ENCODE peak calls at places on chromosomes 2 and 18, in nine cellular contexts. One of them, this sample, is unnamed.

GRCh38 chr2:162153608-162154224 is 1.7 kb upstream of the GCG start:
- DNase-seq in Calu3: peak; percentile 77
- DNase-seq in fibroblast of mammary gland: peak; percentile 65
- DNase-seq in fibroblast of pulmonary artery: peak; percentile 65
- DNase-seq in GM10248: peak; percentile 36
- DNase-seq in Panc1: peak; percentile 46
- DNase-seq in IMR-90: peak; percentile 49
- DNase-seq in stomach: peak; percentile 62
- DNase-seq in WTC11: peak; percentile 65
- DNase-seq in this sample: peak; percentile 70

GRCh38 chr2:1972428-1972827 is 228.1 kb upstream of the PXDN start:
- DNase-seq in Calu3: no peak
- DNase-seq in fibroblast of mammary gland: peak; percentile 15
- DNase-seq in fibroblast of pulmonary artery: peak; percentile 60
- DNase-seq in GM10248: no peak
- DNase-seq in Panc1: no peak
- DNase-seq in IMR-90: no peak
- DNase-seq in stomach: no peak
- DNase-seq in WTC11: no peak
- DNase-seq in this sample: no peak

GRCh38 chr2:181805228-181806038 is 86.1 kb upstream of the ITPRID2 start:
- DNase-seq in Calu3: no peak
- DNase-seq in fibroblast of mammary gland: peak; percentile 86
- DNase-seq in fibroblast of pulmonary artery: peak; percentile 63
- DNase-seq in GM10248: no peak
- DNase-seq in Panc1: no peak
- DNase-seq in IMR-90: peak; percentile 74
- DNase-seq in stomach: no peak
- DNase-seq in WTC11: no peak
- DNase-seq in this sample: no peak

GRCh38 chr2:4258563-4258962 is 555.2 kb downstream of the DCDC2C start:
- DNase-seq in Calu3: no peak
- DNase-seq in fibroblast of mammary gland: no peak
- DNase-seq in fibroblast of pulmonary artery: peak; percentile 0
- DNase-seq in GM10248: no peak
- DNase-seq in Panc1: no peak
- DNase-seq in IMR-90: no peak
- DNase-seq in stomach: no peak
- DNase-seq in WTC11: no peak
- DNase-seq in this sample: no peak

GRCh38 chr2:221444106-221444505 is 128.0 kb downstream of the EPHA4 start:
- DNase-seq in Calu3: peak; percentile 4
- DNase-seq in fibroblast of mammary gland: peak; percentile 63
- DNase-seq in fibroblast of pulmonary artery: peak; percentile 71
- DNase-seq in GM10248: no peak
- DNase-seq in Panc1: no peak
- DNase-seq in IMR-90: peak; percentile 85
- DNase-seq in stomach: no peak
- DNase-seq in WTC11: no peak
- DNase-seq in this sample: no peak

GRCh38 chr2:173205375-173205774 is 129.7 kb downstream of the MAP3K20 start:
- DNase-seq in Calu3: no peak
- DNase-seq in fibroblast of mammary gland: peak; percentile 96
- DNase-seq in fibroblast of pulmonary artery: peak; percentile 94
- DNase-seq in GM10248: no peak
- DNase-seq in Panc1: no peak
- DNase-seq in IMR-90: peak; percentile 28
- DNase-seq in stomach: peak; percentile 32
- DNase-seq in WTC11: no peak
- DNase-seq in this sample: no peak

GRCh38 chr2:8303322-8303832 is 378.5 kb upstream of the ID2 start:
- DNase-seq in Calu3: no peak
- DNase-seq in fibroblast of mammary gland: no peak
- DNase-seq in fibroblast of pulmonary artery: no peak
- DNase-seq in GM10248: peak; percentile 78
- DNase-seq in Panc1: no peak
- DNase-seq in IMR-90: no peak
- DNase-seq in stomach: peak; percentile 60
- DNase-seq in WTC11: peak; percentile 19
- DNase-seq in this sample: peak; percentile 98

GRCh38 chr18:79612291-79613108 is 67.1 kb upstream of the CTDP1 start:
- DNase-seq in Calu3: no peak
- DNase-seq in fibroblast of mammary gland: no peak
- DNase-seq in fibroblast of pulmonary artery: no peak
- DNase-seq in GM10248: no peak
- DNase-seq in Panc1: no peak
- DNase-seq in IMR-90: no peak
- DNase-seq in stomach: no peak
- DNase-seq in WTC11: no peak
- DNase-seq in this sample: no peak

GRCh38 chr18:3585656-3586509 is 135.9 kb downstream of the TGIF1 start:
- DNase-seq in Calu3: peak; percentile 91
- DNase-seq in fibroblast of mammary gland: peak; percentile 89
- DNase-seq in fibroblast of pulmonary artery: peak; percentile 90
- DNase-seq in GM10248: peak; percentile 61
- DNase-seq in Panc1: peak; percentile 53
- DNase-seq in IMR-90: peak; percentile 78
- DNase-seq in stomach: peak; percentile 88
- DNase-seq in WTC11: peak; percentile 90
- DNase-seq in this sample: peak; percentile 71

GRCh38 chr18:64405161-64405560 is 256.3 kb upstream of the LINC00305 start:
- DNase-seq in Calu3: no peak
- DNase-seq in fibroblast of mammary gland: no peak
- DNase-seq in fibroblast of pulmonary artery: peak; percentile 53
- DNase-seq in GM10248: no peak
- DNase-seq in Panc1: no peak
- DNase-seq in IMR-90: peak; percentile 16
- DNase-seq in stomach: no peak
- DNase-seq in WTC11: no peak
- DNase-seq in this sample: no peak

GRCh38 chr2:11998218-11998617 is 251.8 kb downstream of the LPIN1 start:
- DNase-seq in Calu3: no peak
- DNase-seq in fibroblast of mammary gland: no peak
- DNase-seq in fibroblast of pulmonary artery: peak; percentile 38
- DNase-seq in GM10248: no peak
- DNase-seq in Panc1: no peak
- DNase-seq in IMR-90: peak; percentile 61
- DNase-seq in stomach: no peak
- DNase-seq in WTC11: no peak
- DNase-seq in this sample: peak; percentile 80

GRCh38 chr2:74425523-74425922 is 4.0 kb downstream of the WDR54 start:
- DNase-seq in Calu3: no peak
- DNase-seq in fibroblast of mammary gland: no peak
- DNase-seq in fibroblast of pulmonary artery: no peak
- DNase-seq in GM10248: no peak
- DNase-seq in Panc1: no peak
- DNase-seq in IMR-90: no peak
- DNase-seq in stomach: no peak
- DNase-seq in WTC11: no peak
- DNase-seq in this sample: no peak

GRCh38 chr2:205776139-205776538 is 93.8 kb downstream of the NRP2 start:
- DNase-seq in Calu3: peak; percentile 76
- DNase-seq in fibroblast of mammary gland: peak; percentile 48
- DNase-seq in fibroblast of pulmonary artery: peak; percentile 46
- DNase-seq in GM10248: peak; percentile 57
- DNase-seq in Panc1: peak; percentile 2
- DNase-seq in IMR-90: no peak
- DNase-seq in stomach: peak; percentile 43
- DNase-seq in WTC11: peak; percentile 95
- DNase-seq in this sample: peak; percentile 64

GRCh38 chr2:224357098-224357901 is 44.6 kb downstream of the FAM124B start:
- DNase-seq in Calu3: peak; percentile 72
- DNase-seq in fibroblast of mammary gland: peak; percentile 66
- DNase-seq in fibroblast of pulmonary artery: peak; percentile 79
- DNase-seq in GM10248: peak; percentile 74
- DNase-seq in Panc1: peak; percentile 69
- DNase-seq in IMR-90: peak; percentile 60
- DNase-seq in stomach: peak; percentile 49
- DNase-seq in WTC11: peak; percentile 40
- DNase-seq in this sample: peak; percentile 76

GRCh38 chr2:44954306-44954901 is 12.9 kb downstream of the SIX3 start:
- DNase-seq in Calu3: no peak
- DNase-seq in fibroblast of mammary gland: no peak
- DNase-seq in fibroblast of pulmonary artery: no peak
- DNase-seq in GM10248: no peak
- DNase-seq in Panc1: no peak
- DNase-seq in IMR-90: no peak
- DNase-seq in stomach: no peak
- DNase-seq in WTC11: no peak
- DNase-seq in this sample: no peak

GRCh38 chr2:66691199-66691975 is 256.5 kb downstream of the MEIS1 start:
- DNase-seq in Calu3: no peak
- DNase-seq in fibroblast of mammary gland: peak; percentile 42
- DNase-seq in fibroblast of pulmonary artery: no peak
- DNase-seq in GM10248: no peak
- DNase-seq in Panc1: no peak
- DNase-seq in IMR-90: peak; percentile 14
- DNase-seq in stomach: no peak
- DNase-seq in WTC11: no peak
- DNase-seq in this sample: no peak

GRCh38 chr2:192072261-192072660 is 122.5 kb downstream of the TMEFF2 start:
- DNase-seq in Calu3: no peak
- DNase-seq in fibroblast of mammary gland: no peak
- DNase-seq in fibroblast of pulmonary artery: no peak
- DNase-seq in GM10248: no peak
- DNase-seq in Panc1: no peak
- DNase-seq in IMR-90: no peak
- DNase-seq in stomach: no peak
- DNase-seq in WTC11: no peak
- DNase-seq in this sample: no peak

GRCh38 chr2:174546519-174547506 is 50.8 kb downstream of the WIPF1 start:
- DNase-seq in Calu3: peak; percentile 39
- DNase-seq in fibroblast of mammary gland: peak; percentile 38
- DNase-seq in fibroblast of pulmonary artery: peak; percentile 60
- DNase-seq in GM10248: peak; percentile 52
- DNase-seq in Panc1: no peak
- DNase-seq in IMR-90: peak; percentile 43
- DNase-seq in stomach: no peak
- DNase-seq in WTC11: peak; percentile 64
- DNase-seq in this sample: peak; percentile 61
- TF ChIP-seq CTCF in Calu3: peak; percentile 30
- TF ChIP-seq CTCF in fibroblast of mammary gland: peak; percentile 47
- TF ChIP-seq CTCF in fibroblast of pulmonary artery: peak; percentile 63
- TF ChIP-seq CTCF in GM10248: peak; percentile 62
- TF ChIP-seq CTCF in Panc1: peak; percentile 68
- TF ChIP-seq CTCF in IMR-90: peak; percentile 61
- TF ChIP-seq CTCF in stomach: no peak
- TF ChIP-seq CTCF in WTC11: no peak
- TF ChIP-seq CTCF in this sample: peak; percentile 52

GRCh38 chr18:60069145-60069544 is 169.3 kb downstream of the PMAIP1 start:
- DNase-seq in Calu3: no peak
- DNase-seq in fibroblast of mammary gland: peak; percentile 7
- DNase-seq in fibroblast of pulmonary artery: no peak
- DNase-seq in GM10248: no peak
- DNase-seq in Panc1: no peak
- DNase-seq in IMR-90: no peak
- DNase-seq in stomach: no peak
- DNase-seq in WTC11: no peak
- DNase-seq in this sample: no peak
- TF ChIP-seq CTCF in Calu3: no peak
- TF ChIP-seq CTCF in fibroblast of mammary gland: peak; percentile 17
- TF ChIP-seq CTCF in fibroblast of pulmonary artery: peak; percentile 28
- TF ChIP-seq CTCF in GM10248: no peak
- TF ChIP-seq CTCF in Panc1: peak; percentile 9
- TF ChIP-seq CTCF in IMR-90: no peak
- TF ChIP-seq CTCF in stomach: no peak
- TF ChIP-seq CTCF in WTC11: no peak
- TF ChIP-seq CTCF in this sample: no peak

GRCh38 chr2:207504513-207505171 is 25.1 kb upstream of the CREB1 start:
- DNase-seq in Calu3: no peak
- DNase-seq in fibroblast of mammary gland: peak; percentile 70
- DNase-seq in fibroblast of pulmonary artery: peak; percentile 69
- DNase-seq in GM10248: no peak
- DNase-seq in Panc1: no peak
- DNase-seq in IMR-90: peak; percentile 70
- DNase-seq in stomach: no peak
- DNase-seq in WTC11: peak; percentile 29
- DNase-seq in this sample: no peak
- TF ChIP-seq CTCF in Calu3: no peak
- TF ChIP-seq CTCF in fibroblast of mammary gland: peak; percentile 11
- TF ChIP-seq CTCF in fibroblast of pulmonary artery: peak; percentile 18
- TF ChIP-seq CTCF in GM10248: no peak
- TF ChIP-seq CTCF in Panc1: no peak
- TF ChIP-seq CTCF in IMR-90: no peak
- TF ChIP-seq CTCF in stomach: no peak
- TF ChIP-seq CTCF in WTC11: no peak
- TF ChIP-seq CTCF in this sample: no peak

GRCh38 chr2:217890445-217890844 is 112.3 kb downstream of the TNS1 start:
- DNase-seq in Calu3: no peak
- DNase-seq in fibroblast of mammary gland: peak; percentile 94
- DNase-seq in fibroblast of pulmonary artery: peak; percentile 92
- DNase-seq in GM10248: no peak
- DNase-seq in Panc1: no peak
- DNase-seq in IMR-90: peak; percentile 93
- DNase-seq in stomach: no peak
- DNase-seq in WTC11: no peak
- DNase-seq in this sample: no peak
- TF ChIP-seq CTCF in Calu3: no peak
- TF ChIP-seq CTCF in fibroblast of mammary gland: peak; percentile 42
- TF ChIP-seq CTCF in fibroblast of pulmonary artery: peak; percentile 55
- TF ChIP-seq CTCF in GM10248: no peak
- TF ChIP-seq CTCF in Panc1: no peak
- TF ChIP-seq CTCF in IMR-90: peak; percentile 57
- TF ChIP-seq CTCF in stomach: no peak
- TF ChIP-seq CTCF in WTC11: no peak
- TF ChIP-seq CTCF in this sample: no peak

This sample was measured in GM12865.